ENCODE peak calls at places on chromosomes 3 and 15, in nine cellular contexts. One of them, this sample, is unnamed.

GRCh38 chr15:33808720-33809119 is 159.6 kb upstream of the CHRM5 start:
- DNase-seq in H54: no peak
- DNase-seq in smooth muscle cell of the brain vasculature: no peak
- DNase-seq in EL: no peak
- DNase-seq in C1 segment of cervical spinal cord: no peak
- DNase-seq in memory B cell: no peak
- DNase-seq in KG1: no peak
- DNase-seq in thoracic aorta: no peak
- DNase-seq in anterior cingulate cortex: no peak
- DNase-seq in this sample: no peak

GRCh38 chr3:14369675-14370669 is 32.4 kb upstream of the SLC6A6 start:
- DNase-seq in H54: no peak
- DNase-seq in smooth muscle cell of the brain vasculature: no peak
- DNase-seq in EL: no peak
- DNase-seq in C1 segment of cervical spinal cord: no peak
- DNase-seq in memory B cell: no peak
- DNase-seq in KG1: no peak
- DNase-seq in thoracic aorta: no peak
- DNase-seq in anterior cingulate cortex: no peak
- DNase-seq in this sample: no peak

GRCh38 chr3:188594137-188594536 is 440.2 kb downstream of the LPP start:
- DNase-seq in H54: peak; percentile 5
- DNase-seq in smooth muscle cell of the brain vasculature: no peak
- DNase-seq in EL: peak; percentile 96
- DNase-seq in C1 segment of cervical spinal cord: no peak
- DNase-seq in memory B cell: no peak
- DNase-seq in KG1: no peak
- DNase-seq in thoracic aorta: no peak
- DNase-seq in anterior cingulate cortex: peak; percentile 68
- DNase-seq in this sample: no peak

GRCh38 chr3:124456506-124456905 is 273.7 kb upstream of the UMPS start:
- DNase-seq in H54: no peak
- DNase-seq in smooth muscle cell of the brain vasculature: peak; percentile 40
- DNase-seq in EL: no peak
- DNase-seq in C1 segment of cervical spinal cord: no peak
- DNase-seq in memory B cell: no peak
- DNase-seq in KG1: no peak
- DNase-seq in thoracic aorta: no peak
- DNase-seq in anterior cingulate cortex: no peak
- DNase-seq in this sample: no peak

GRCh38 chr3:197518794-197519451 is 36.8 kb downstream of the BDH1 start:
- DNase-seq in H54: no peak
- DNase-seq in smooth muscle cell of the brain vasculature: no peak
- DNase-seq in EL: no peak
- DNase-seq in C1 segment of cervical spinal cord: no peak
- DNase-seq in memory B cell: no peak
- DNase-seq in KG1: no peak
- DNase-seq in thoracic aorta: no peak
- DNase-seq in anterior cingulate cortex: no peak
- DNase-seq in this sample: no peak

GRCh38 chr3:49351521-49352011 is 6.6 kb downstream of the GPX1 start:
- DNase-seq in H54: peak; percentile 58
- DNase-seq in smooth muscle cell of the brain vasculature: no peak
- DNase-seq in EL: peak; percentile 81
- DNase-seq in C1 segment of cervical spinal cord: no peak
- DNase-seq in memory B cell: no peak
- DNase-seq in KG1: peak; percentile 37
- DNase-seq in thoracic aorta: no peak
- DNase-seq in anterior cingulate cortex: no peak
- DNase-seq in this sample: no peak

GRCh38 chr3:84547971-84548970 is 410.5 kb upstream of the CADM2 start:
- DNase-seq in H54: peak; percentile 5
- DNase-seq in smooth muscle cell of the brain vasculature: no peak
- DNase-seq in EL: no peak
- DNase-seq in C1 segment of cervical spinal cord: peak; percentile 7
- DNase-seq in memory B cell: no peak
- DNase-seq in KG1: peak; percentile 10
- DNase-seq in thoracic aorta: no peak
- DNase-seq in anterior cingulate cortex: peak; percentile 13
- DNase-seq in this sample: no peak

GRCh38 chr15:33425149-33425548 is 114.4 kb downstream of the RYR3 start:
- DNase-seq in H54: no peak
- DNase-seq in smooth muscle cell of the brain vasculature: no peak
- DNase-seq in EL: no peak
- DNase-seq in C1 segment of cervical spinal cord: no peak
- DNase-seq in memory B cell: no peak
- DNase-seq in KG1: no peak
- DNase-seq in thoracic aorta: no peak
- DNase-seq in anterior cingulate cortex: peak; percentile 4
- DNase-seq in this sample: no peak

GRCh38 chr3:76900571-76900970 is 139.3 kb upstream of the ROBO2 start:
- DNase-seq in H54: no peak
- DNase-seq in smooth muscle cell of the brain vasculature: no peak
- DNase-seq in EL: no peak
- DNase-seq in C1 segment of cervical spinal cord: no peak
- DNase-seq in memory B cell: no peak
- DNase-seq in KG1: no peak
- DNase-seq in thoracic aorta: no peak
- DNase-seq in anterior cingulate cortex: no peak
- DNase-seq in this sample: no peak

GRCh38 chr3:114809668-114810413 is 337.2 kb downstream of the ZBTB20 start:
- DNase-seq in H54: no peak
- DNase-seq in smooth muscle cell of the brain vasculature: peak; percentile 60
- DNase-seq in EL: peak; percentile 6
- DNase-seq in C1 segment of cervical spinal cord: no peak
- DNase-seq in memory B cell: peak; percentile 26
- DNase-seq in KG1: no peak
- DNase-seq in thoracic aorta: no peak
- DNase-seq in anterior cingulate cortex: no peak
- DNase-seq in this sample: no peak

GRCh38 chr3:50327943-50328691 is at the start of gene TUSC2:
- DNase-seq in H54: peak; percentile 94
- DNase-seq in smooth muscle cell of the brain vasculature: peak; percentile 94
- DNase-seq in EL: peak; percentile 97
- DNase-seq in C1 segment of cervical spinal cord: peak; percentile 89
- DNase-seq in memory B cell: peak; percentile 92
- DNase-seq in KG1: peak; percentile 96
- DNase-seq in thoracic aorta: peak; percentile 95
- DNase-seq in anterior cingulate cortex: peak; percentile 94
- DNase-seq in this sample: peak; percentile 97

This sample was measured in lower leg skin.